ENCODE peak calls at places on chromosome 10, in five cellular contexts. R, X, K, T and H are unnamed samples.

GRCh38 chr10:6748981-6749630 is 169.0 kb upstream of the PRKCQ start:
- DNase-seq in R (peak; percentile 56), X (no peak), K (no peak), T (no peak), H (no peak)

GRCh38 chr10:82394122-82394521 is 519.1 kb downstream of the NRG3 start:
- DNase-seq in R (no peak), X (peak; percentile 11), K (no peak), T (no peak), H (no peak)

GRCh38 chr10:109149666-109150350 is 773.5 kb downstream of the XPNPEP1 start:
- DNase-seq in R (no peak), X (no peak), K (no peak), T (no peak), H (no peak)

GRCh38 chr10:98376485-98376884 is 38.5 kb downstream of the PYROXD2 start:
- DNase-seq in R (no peak), X (no peak), K (no peak), T (no peak), H (no peak)

GRCh38 chr10:122565766-122566206 is 5.2 kb downstream of the DMBT1 start:
- DNase-seq in R (peak; percentile 85), X (no peak), K (peak; percentile 63), T (peak; percentile 83), H (no peak)

GRCh38 chr10:116768786-116769185 is 26.4 kb upstream of the HSPA12A start:
- DNase-seq in R (no peak), X (no peak), K (no peak), T (no peak), H (no peak)

GRCh38 chr10:100045592-100045991 is 35.8 kb upstream of the DNMBP start:
- DNase-seq in R (no peak), X (no peak), K (no peak), T (no peak), H (no peak)

GRCh38 chr10:6612371-6612770 is 32.3 kb upstream of the PRKCQ start:
- DNase-seq in R (no peak), X (no peak), K (no peak), T (no peak), H (no peak)

GRCh38 chr10:18713077-18713476 is 53.8 kb downstream of the ARL5B start:
- DNase-seq in R (no peak), X (no peak), K (no peak), T (no peak), H (no peak)

GRCh38 chr10:116742367-116743265 is at the start of gene HSPA12A:
- DNase-seq in R (peak; percentile 50), X (peak; percentile 97), K (peak; percentile 65), T (peak; percentile 80), H (no peak)

GRCh38 chr10:75202321-75203096 is 8.1 kb upstream of the VDAC2 start:
- DNase-seq in R (no peak), X (no peak), K (no peak), T (peak; percentile 60), H (no peak)

GRCh38 chr10:132421377-132422168 is 24.6 kb downstream of the PWWP2B start:
- DNase-seq in R (no peak), X (peak; percentile 89), K (peak; percentile 78), T (peak; percentile 90), H (no peak)
- H3K4me1 ChIP-seq in R (peaks cover 33% of the 10 kb centered on the region), X (peaks cover 68% of the 10 kb centered on the region), K (peaks cover 18% of the 10 kb centered on the region), T (peaks cover 68% of the 10 kb centered on the region), H (peaks cover 64% of the 10 kb centered on the region)

GRCh38 chr10:87053577-87054181 is 33.6 kb downstream of the FAM25A start:
- DNase-seq in R (no peak), X (no peak), K (no peak), T (no peak), H (no peak)
- H3K36me3 ChIP-seq in R (peaks cover 40% of the 10 kb centered on the region), X (peaks cover 10% of the 10 kb centered on the region), K (peaks cover 78% of the 10 kb centered on the region), T (no peaks in the 10 kb centered on the region), H (peaks cover 79% of the 10 kb centered on the region)

GRCh38 chr10:29920408-29921070 is 138.8 kb downstream of the JCAD start:
- DNase-seq in R (no peak), X (no peak), K (no peak), T (no peak), H (no peak)
- TF ChIP-seq POLR2AphosphoS5 in R (no peak), X (no peak), K (no peak), T (no peak), H (no peak)

GRCh38 chr10:119270893-119271361 is 63.6 kb downstream of the GRK5 start:
- DNase-seq in R (peak; percentile 41), X (peak; percentile 91), K (peak; percentile 66), T (peak; percentile 86), H (no peak)
- H3K4me1 ChIP-seq in R (peaks cover 47% of the 10 kb centered on the region), X (peaks cover 78% of the 10 kb centered on the region), K (peaks cover 36% of the 10 kb centered on the region), T (peaks cover 19% of the 10 kb centered on the region), H (peaks cover 53% of the 10 kb centered on the region)

GRCh38 chr10:133359554-133359971 is 1.7 kb upstream of the FUOM start:
- DNase-seq in R (no peak), X (peak; percentile 3), K (peak; percentile 77), T (peak; percentile 82), H (no peak)

GRCh38 chr10:133362846-133363245 is 5.0 kb upstream of the FUOM start:
- DNase-seq in R (no peak), X (no peak), K (no peak), T (no peak), H (no peak)

GRCh38 chr10:133359972-133360610 is 2.3 kb upstream of the FUOM start:
- DNase-seq in R (no peak), X (peak; percentile 70), K (peak; percentile 73), T (no peak), H (no peak)

GRCh38 chr10:133361227-133361626 is 3.4 kb upstream of the FUOM start:
- DNase-seq in R (no peak), X (no peak), K (no peak), T (no peak), H (no peak)

DNA sequence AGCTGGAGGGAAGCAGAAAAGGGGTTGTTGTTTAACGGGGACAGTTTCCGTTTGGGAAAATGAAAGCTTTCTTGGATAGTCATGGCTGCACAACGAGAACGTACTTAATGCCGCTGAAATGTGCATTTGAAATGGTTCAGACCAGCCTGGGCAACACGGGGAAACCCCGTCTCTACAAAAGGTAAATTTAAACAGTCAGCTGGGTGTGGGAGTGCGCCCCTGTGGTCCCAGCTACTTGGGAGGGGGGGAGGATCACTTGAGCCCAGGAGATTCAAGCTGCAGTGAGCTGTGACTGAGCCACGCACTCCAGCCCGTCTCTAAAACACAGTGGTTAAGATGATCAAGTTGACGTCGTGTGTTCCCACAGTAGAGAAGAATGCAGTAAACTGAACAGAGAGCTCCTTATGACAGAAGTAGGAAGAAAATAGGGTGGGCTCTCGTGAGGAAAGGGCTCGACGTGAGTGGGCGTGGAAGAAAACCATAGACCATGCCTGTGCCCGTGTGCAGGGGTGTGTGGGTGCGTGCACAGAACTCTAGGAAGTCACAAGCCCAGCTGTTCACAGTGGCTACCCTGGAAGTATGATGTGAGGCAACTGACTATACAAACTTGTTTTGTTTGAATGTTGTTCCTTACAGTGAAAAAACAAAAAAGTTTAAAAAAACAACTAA is 4.1 kb upstream of the FUOM start:
- DNase-seq in R (no peak), X (no peak), K (no peak), T (no peak), H (no peak)
- H3K36me3 ChIP-seq in R (no peaks in the 10 kb centered on the region), X (peaks cover 15% of the 10 kb centered on the region), K (peaks cover 44% of the 10 kb centered on the region), T (no peaks in the 10 kb centered on the region), H (peaks cover 34% of the 10 kb centered on the region)

GRCh38 chr10:12027539-12027938 is 15.1 kb downstream of the UPF2 start:
- DNase-seq in R (no peak), X (no peak), K (no peak), T (no peak), H (no peak)
- TF ChIP-seq POLR2AphosphoS5 in R (no peak), X (no peak), K (no peak), T (no peak), H (no peak)

DNA sequence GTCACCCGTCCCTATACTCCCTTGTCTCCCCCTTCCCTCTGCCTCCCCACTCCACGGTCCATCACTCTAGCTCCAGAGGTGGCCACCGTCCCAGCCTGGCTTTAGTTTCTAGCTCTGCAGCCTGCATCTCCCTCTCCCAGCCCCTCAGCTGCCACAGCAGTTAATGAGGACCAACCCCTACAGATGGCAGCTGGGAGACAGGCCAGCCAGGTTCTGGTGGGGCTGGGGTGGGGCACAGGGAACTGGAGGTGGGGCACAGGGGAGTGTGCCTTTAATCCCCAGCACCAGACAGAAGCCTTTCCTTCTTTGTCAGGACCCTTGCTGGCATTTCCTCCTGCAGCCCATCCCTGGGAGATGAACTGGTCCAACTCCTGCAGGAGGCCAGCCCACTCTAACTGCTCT is 21.1 kb downstream of the UNC5B start:
- DNase-seq in R (no peak), X (no peak), K (no peak), T (no peak), H (no peak)
- H3K4me1 ChIP-seq in R (no peaks in the 10 kb centered on the region), X (peaks cover 67% of the 10 kb centered on the region), K (peaks cover 56% of the 10 kb centered on the region), T (peaks cover 32% of the 10 kb centered on the region), H (peaks cover 100% of the 10 kb centered on the region)

GRCh38 chr10:11578802-11579255 is 32.6 kb downstream of the USP6NL start:
- DNase-seq in R (no peak), X (no peak), K (no peak), T (no peak), H (no peak)

GRCh38 chr10:11568578-11568977 is 42.9 kb downstream of the USP6NL start:
- DNase-seq in R (no peak), X (no peak), K (no peak), T (no peak), H (no peak)

GRCh38 chr10:11576092-11576809 is 35.2 kb downstream of the USP6NL start:
- DNase-seq in R (no peak), X (no peak), K (no peak), T (no peak), H (no peak)

GRCh38 chr10:11570751-11571150 is 40.7 kb downstream of the USP6NL start:
- DNase-seq in R (no peak), X (no peak), K (no peak), T (no peak), H (no peak)

DNA sequence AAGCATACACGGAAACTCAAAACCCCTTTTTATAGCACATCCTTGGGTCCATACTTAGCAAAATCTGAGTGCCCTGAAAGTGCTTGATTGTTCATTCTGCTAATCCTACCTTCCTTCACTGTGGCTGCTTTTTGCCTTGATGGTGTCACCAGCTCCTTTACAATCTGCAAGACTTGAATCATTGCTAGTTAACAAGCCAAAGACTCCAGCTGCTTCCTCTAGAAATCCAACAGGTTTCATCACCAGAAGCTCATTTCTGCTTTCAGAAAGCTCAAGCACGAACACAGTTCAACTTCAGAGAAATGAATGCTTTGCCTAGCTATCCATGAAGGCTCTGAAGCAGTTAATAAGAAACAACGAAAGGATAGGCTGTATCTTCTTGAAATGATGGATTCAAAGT is 38.0 kb downstream of the USP6NL start:
- DNase-seq in R (no peak), X (no peak), K (no peak), T (no peak), H (no peak)
- H3K36me3 ChIP-seq in R (no peaks in the 10 kb centered on the region), X (no peaks in the 10 kb centered on the region), K (no peaks in the 10 kb centered on the region), T (no peaks in the 10 kb centered on the region), H (no peaks in the 10 kb centered on the region)

DNA sequence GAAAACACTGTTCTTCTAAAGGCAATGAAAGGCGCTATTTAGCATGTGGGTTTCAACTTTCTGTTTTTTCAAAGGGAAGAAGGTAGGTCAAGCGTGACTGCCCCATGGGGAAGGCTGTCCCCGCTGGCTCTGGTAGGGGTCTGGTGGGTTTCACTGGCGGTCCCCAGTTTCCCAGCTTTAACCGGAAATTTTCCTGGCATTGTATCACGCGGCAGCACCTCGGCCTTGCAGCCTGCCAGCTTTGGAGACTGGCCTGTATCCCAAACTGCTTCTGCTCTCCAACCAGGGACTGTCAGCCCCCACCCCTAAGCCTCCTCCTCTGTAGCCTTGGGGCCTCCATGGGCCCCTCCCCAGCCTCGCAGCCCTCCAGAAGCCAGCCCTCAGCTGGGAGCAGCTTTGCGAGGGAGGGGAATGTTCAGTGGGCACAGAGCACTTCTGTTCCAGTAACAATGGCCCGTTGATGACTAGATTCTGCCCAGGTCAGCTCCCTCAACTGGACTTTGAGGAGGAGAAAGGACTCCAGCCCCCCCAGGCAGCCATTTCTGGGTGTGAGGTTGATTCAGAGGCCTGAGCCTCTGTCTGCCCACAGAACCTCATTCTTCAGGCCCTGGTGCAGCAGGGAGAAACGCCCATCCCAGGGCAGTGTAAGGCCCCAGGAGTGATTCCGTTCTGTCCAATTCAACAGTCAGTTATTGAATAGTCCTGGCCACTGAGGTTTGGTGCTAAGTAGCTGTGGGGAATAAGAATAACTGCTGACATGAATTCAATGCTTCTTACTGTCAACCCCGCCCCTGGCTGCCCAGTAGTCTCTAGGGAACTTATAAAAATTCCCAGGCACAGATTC is 17.1 kb downstream of the CHST3 start:
- DNase-seq in R (no peak), X (peak; percentile 39), K (no peak), T (no peak), H (no peak)
- TF ChIP-seq POLR2AphosphoS5 in R (no peak), X (no peak), K (no peak), T (no peak), H (no peak)